ENCODE peak calls at places on chromosomes 3 and 15, in seven cellular contexts. M, U, D, V, W, Z and R are unnamed samples. For H4K20me1, the result is how much of the 10 kb centered on the place peaks cover.

GRCh38 chr3:15753056-15753710 is 44.6 kb downstream of the ANKRD28 start:
- DNase-seq in M (no peak), U (peak), D (no peak), V (no peak), W (no peak), Z (no peak), R (no peak)

GRCh38 chr3:16181361-16181760 is 6.9 kb downstream of the GALNT15 start:
- DNase-seq in M (no peak), U (no peak), D (no peak), V (no peak), W (no peak), Z (no peak), R (peak)

GRCh38 chr3:63655519-63655918 is 3.0 kb downstream of the SNTN start:
- DNase-seq in M (no peak), U (no peak), D (no peak), V (no peak), W (no peak), Z (no peak), R (peak)

GRCh38 chr3:105719791-105720190 is 149.0 kb downstream of the CBLB start:
- DNase-seq in M (no peak), U (no peak), D (no peak), V (no peak), W (no peak), Z (no peak), R (no peak)

GRCh38 chr3:54965746-54966145 is 37.9 kb upstream of the LRTM1 start:
- DNase-seq in M (no peak), U (no peak), D (no peak), V (no peak), W (no peak), Z (no peak), R (peak)

GRCh38 chr15:62569460-62570404 is 404.6 kb upstream of the C2CD4B start:
- DNase-seq in M (no peak), U (peak), D (no peak), V (no peak), W (peak), Z (no peak), R (peak)

GRCh38 chr3:107598926-107599754 is 76.4 kb downstream of the BBX start:
- DNase-seq in M (no peak), U (peak), D (no peak), V (peak), W (peak), Z (peak), R (peak)

GRCh38 chr3:43998374-43998840 is 243.3 kb upstream of the TOPAZ1 start:
- DNase-seq in M (no peak), U (no peak), D (no peak), V (no peak), W (no peak), Z (no peak), R (no peak)

GRCh38 chr3:196757876-196758739 is 18.5 kb downstream of the PAK2 start:
- DNase-seq in M (no peak), U (no peak), D (no peak), V (no peak), W (no peak), Z (no peak), R (peak)

GRCh38 chr3:196765454-196765853 is 25.8 kb downstream of the PAK2 start:
- DNase-seq in M (no peak), U (no peak), D (no peak), V (no peak), W (no peak), Z (no peak), R (no peak)

GRCh38 chr3:196763179-196763578 is 23.5 kb downstream of the PAK2 start:
- DNase-seq in M (no peak), U (no peak), D (no peak), V (no peak), W (no peak), Z (no peak), R (no peak)
- TF ChIP-seq RAD21 in M (no peak), U (no peak), D (no peak), V (no peak), W (no peak), Z (no peak), R (no peak)

GRCh38 chr3:194908432-194908966 is 222.8 kb downstream of the FAM43A start:
- DNase-seq in M (no peak), U (no peak), D (no peak), V (no peak), W (no peak), Z (no peak), R (no peak)

GRCh38 chr3:194906970-194907629 is 221.4 kb downstream of the FAM43A start:
- DNase-seq in M (no peak), U (no peak), D (no peak), V (no peak), W (no peak), Z (no peak), R (no peak)

GRCh38 chr3:194906229-194906629 is 220.5 kb downstream of the FAM43A start:
- DNase-seq in M (no peak), U (peak), D (no peak), V (no peak), W (no peak), Z (no peak), R (peak)

GRCh38 chr3:194908972-194909371 is 223.3 kb downstream of the FAM43A start:
- DNase-seq in M (no peak), U (no peak), D (no peak), V (no peak), W (peak), Z (no peak), R (no peak)

DNA sequence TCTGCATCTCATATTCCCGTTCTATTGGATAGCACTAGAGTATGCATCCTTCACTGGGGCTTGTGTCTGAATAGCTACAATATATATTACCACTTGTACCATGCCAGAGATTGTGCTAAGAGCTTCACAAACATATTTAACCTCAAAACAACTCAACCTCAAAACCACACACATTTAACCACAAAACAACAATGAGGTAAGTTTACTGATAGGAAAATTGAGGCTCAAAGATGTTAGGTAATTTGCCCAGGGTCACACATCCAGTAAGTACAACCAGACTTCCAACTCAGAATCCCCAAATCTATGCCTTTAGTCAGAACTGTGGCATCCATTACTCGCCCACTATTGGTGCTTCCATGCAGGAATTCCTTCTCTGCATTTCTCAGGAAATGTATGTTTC is 220.0 kb downstream of the FAM43A start:
- DNase-seq in M (no peak), U (no peak), D (no peak), V (no peak), W (no peak), Z (no peak), R (peak)
- H4K20me1 ChIP-seq in M (under half), U (under half), D (under half), V (under half), W (under half), Z (under half), R (under half)

GRCh38 chr15:32935139-32935538 is 217.3 kb downstream of the GREM1 start:
- DNase-seq in M (no peak), U (no peak), D (no peak), V (no peak), W (no peak), Z (no peak), R (no peak)
- TF ChIP-seq RAD21 in M (no peak), U (no peak), D (no peak), V (no peak), W (no peak), Z (no peak), R (no peak)

DNA sequence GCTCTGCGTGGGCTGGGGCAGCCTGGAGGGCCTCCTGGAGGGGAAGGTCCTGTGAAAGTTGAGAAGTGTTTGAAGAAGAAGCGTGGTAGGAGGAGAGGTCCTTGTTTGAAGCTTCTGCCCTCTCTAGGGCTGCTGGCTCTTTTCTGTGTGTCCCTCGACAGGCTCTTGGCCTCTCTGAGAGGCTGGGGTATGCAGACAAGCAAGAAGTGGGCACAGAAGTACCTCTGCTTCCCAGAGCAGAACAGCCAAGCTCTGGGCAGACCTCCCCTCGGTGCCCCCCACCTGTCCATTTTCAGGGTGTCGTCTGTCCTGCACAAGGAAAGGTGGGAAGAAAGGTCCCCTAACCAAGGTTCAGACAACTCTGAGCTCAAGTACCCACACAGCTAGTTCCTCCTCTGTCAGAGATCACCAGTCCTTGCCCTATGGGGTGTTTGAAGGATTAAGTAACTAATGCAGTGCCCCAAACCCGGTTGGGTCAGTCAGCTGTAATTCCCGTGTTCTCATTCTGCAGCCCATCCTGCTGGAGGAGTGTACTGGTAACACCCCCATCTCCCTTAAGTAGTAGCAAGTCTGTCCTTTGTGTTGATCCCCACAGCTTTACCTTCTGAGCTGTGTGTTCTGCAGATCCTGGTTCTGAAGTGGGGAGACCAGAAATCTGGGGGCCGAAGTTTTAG is 6.3 kb downstream of the CSK start:
- DNase-seq in M (no peak), U (no peak), D (no peak), V (no peak), W (no peak), Z (no peak), R (no peak)
- H4K20me1 ChIP-seq in M (under half), U (under half), D (under half), V (under half), W (half or more), Z (under half), R (half or more)

DNA sequence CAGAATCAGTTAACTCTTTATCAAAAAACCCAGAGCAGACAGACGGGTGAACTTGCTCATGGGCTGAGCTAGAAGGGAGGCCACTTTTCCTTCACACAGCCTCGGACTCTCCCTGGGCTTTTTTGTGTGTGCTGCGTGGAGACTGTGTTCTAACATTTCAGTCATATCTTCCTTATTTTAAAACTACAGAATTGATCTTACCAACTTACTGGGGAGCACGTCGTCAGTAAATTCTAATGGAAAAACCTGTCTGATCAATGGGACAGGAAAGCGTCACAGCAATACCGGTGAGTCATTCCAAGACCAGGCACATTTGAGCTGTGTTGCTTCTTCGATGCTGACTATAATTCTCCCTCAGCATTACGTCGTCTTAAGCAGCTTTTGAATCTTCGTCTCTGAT is 145.1 kb downstream of the LPP start:
- DNase-seq in M (no peak), U (no peak), D (no peak), V (no peak), W (no peak), Z (no peak), R (no peak)
- TF ChIP-seq RAD21 in M (no peak), U (no peak), D (no peak), V (no peak), W (no peak), Z (no peak), R (no peak)

GRCh38 chr15:90085565-90085964 is 16.7 kb downstream of the IDH2 start:
- DNase-seq in M (no peak), U (no peak), D (no peak), V (no peak), W (no peak), Z (no peak), R (no peak)

GRCh38 chr15:90083419-90083818 is 18.8 kb downstream of the IDH2 start:
- DNase-seq in M (no peak), U (no peak), D (no peak), V (no peak), W (no peak), Z (no peak), R (no peak)

GRCh38 chr15:90084876-90085423 is 17.3 kb downstream of the IDH2 start:
- DNase-seq in M (no peak), U (no peak), D (no peak), V (no peak), W (no peak), Z (no peak), R (no peak)

GRCh38 chr15:90082140-90082713 is 20.0 kb downstream of the IDH2 start:
- DNase-seq in M (no peak), U (no peak), D (no peak), V (no peak), W (no peak), Z (no peak), R (no peak)

GRCh38 chr15:90083954-90084607 is 18.2 kb downstream of the IDH2 start:
- DNase-seq in M (no peak), U (no peak), D (no peak), V (no peak), W (no peak), Z (no peak), R (no peak)
- H4K20me1 ChIP-seq in M (under half), U (under half), D (under half), V (under half), W (under half), Z (under half), R (under half)

GRCh38 chr3:88574210-88574609 is 424.5 kb downstream of the C3orf38 start:
- DNase-seq in M (no peak), U (no peak), D (no peak), V (no peak), W (no peak), Z (no peak), R (no peak)
- TF ChIP-seq RAD21 in M (no peak), U (no peak), D (no peak), V (no peak), W (no peak), Z (no peak), R (no peak)